ENCODE peak calls at places on chromosomes 12 and 14, in four cellular contexts. H is ovary, X is HFFc6, V is fibroblast of lung. F is an unnamed sample.
A peak's percentile ranks its signal among the peaks of the same experiment; 100 is the strongest.

GRCh38 chr14:65949711-65950516 is 536.3 kb upstream of the CCDC196 start:
- DNase-seq in H (no peak), X (peak; percentile 13), V (peak; percentile 0), F (peak; percentile 7)

GRCh38 chr14:87994974-87995373 is 2.0 kb upstream of the GALC start:
- DNase-seq in H (no peak), X (no peak), V (no peak), F (no peak)

GRCh38 chr12:124914392-124915248 is at the start of gene UBC:
- DNase-seq in H (peak; percentile 93), X (peak; percentile 96), V (peak; percentile 97), F (peak; percentile 94)

GRCh38 chr12:40552868-40553267 is 139.4 kb upstream of the CNTN1 start:
- DNase-seq in H (no peak), X (no peak), V (no peak), F (no peak)

GRCh38 chr14:100601064-100601463 is 13.8 kb upstream of the BEGAIN start:
- DNase-seq in H (no peak), X (no peak), V (no peak), F (no peak)

GRCh38 chr12:130423991-130424857 is 86.5 kb downstream of the PIWIL1 start:
- DNase-seq in H (no peak), X (no peak), V (no peak), F (no peak)

GRCh38 chr14:83425138-83425537 is 1891.5 kb upstream of the SEL1L start:
- DNase-seq in H (no peak), X (peak; percentile 58), V (peak; percentile 32), F (peak; percentile 30)

GRCh38 chr12:93183940-93184663 is 193.6 kb upstream of the NUDT4 start:
- DNase-seq in H (peak; percentile 71), X (no peak), V (peak; percentile 63), F (no peak)

GRCh38 chr12:14907953-14908352 is 22.3 kb upstream of the MGP start:
- DNase-seq in H (no peak), X (no peak), V (no peak), F (no peak)

GRCh38 chr14:71932229-71932951 is at the start of gene RGS6:
- DNase-seq in H (no peak), X (no peak), V (no peak), F (peak; percentile 34)

GRCh38 chr14:99270491-99271287 is 1.3 kb downstream of the BCL11B start:
- DNase-seq in H (no peak), X (no peak), V (no peak), F (peak; percentile 21)

GRCh38 chr12:93894391-93895095 is 217.4 kb downstream of the CRADD start:
- DNase-seq in H (peak; percentile 74), X (no peak), V (peak; percentile 77), F (peak; percentile 66)

GRCh38 chr12:42104087-42104486 is 40.6 kb downstream of the GXYLT1 start:
- DNase-seq in H (no peak), X (no peak), V (peak; percentile 22), F (no peak)
- TF ChIP-seq CTCF in H (no peak), X (peak; percentile 73), V (peak; percentile 31), F (peak; percentile 15)

DNA sequence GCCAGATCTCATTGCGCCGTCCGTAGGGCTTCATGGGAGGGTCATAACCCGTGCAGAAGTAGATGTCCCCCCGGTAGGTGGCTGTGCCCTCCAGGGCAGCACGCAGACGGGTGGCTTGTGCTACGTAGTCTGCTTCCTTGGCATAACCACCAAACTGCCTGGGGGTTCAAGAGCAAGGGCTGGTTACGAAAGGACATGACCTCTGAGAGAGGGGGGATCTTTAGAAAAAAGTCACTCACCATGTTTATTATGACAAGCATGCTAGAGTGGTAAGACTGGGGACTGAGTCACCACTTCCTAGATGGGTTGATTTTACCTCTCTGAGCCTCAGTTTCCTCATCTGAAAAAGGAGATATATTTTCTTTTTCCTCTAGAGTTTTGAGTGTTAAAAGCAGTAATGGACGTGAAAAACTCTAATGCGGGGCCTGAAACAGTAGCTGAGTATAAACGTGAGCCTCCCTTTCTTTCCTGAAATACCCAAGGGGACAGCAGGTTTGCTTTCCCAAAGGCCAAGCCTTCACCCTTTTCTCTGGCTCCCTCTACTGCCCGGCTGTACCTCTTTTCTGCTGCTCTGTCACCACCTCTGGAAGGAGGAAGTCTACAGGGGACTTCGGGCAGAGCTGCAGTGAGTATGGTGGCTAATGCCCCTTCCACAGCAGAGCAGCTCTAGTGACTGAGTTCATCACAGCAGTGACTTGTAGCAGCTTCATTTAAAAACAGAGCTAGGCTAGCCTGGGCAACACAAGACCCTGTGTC is 23.5 kb upstream of the GPRC5D start:
- DNase-seq in H (no peak), X (peak; percentile 55), V (peak; percentile 51), F (peak; percentile 71)
- TF ChIP-seq CTCF in H (no peak), X (peak; percentile 75), V (peak; percentile 64), F (peak; percentile 82)

GRCh38 chr12:2640281-2640680 is 154.5 kb upstream of the FKBP4 start:
- DNase-seq in H (no peak), X (no peak), V (no peak), F (no peak)
- TF ChIP-seq CTCF in H (no peak), X (peak; percentile 53), V (peak; percentile 26), F (no peak)

GRCh38 chr14:104156142-104156541 is 17.8 kb downstream of the KIF26A start:
- DNase-seq in H (no peak), X (no peak), V (no peak), F (no peak)

GRCh38 chr14:104154246-104154645 is 15.9 kb downstream of the KIF26A start:
- DNase-seq in H (no peak), X (no peak), V (no peak), F (no peak)

GRCh38 chr14:104157303-104157928 is 19.0 kb downstream of the KIF26A start:
- DNase-seq in H (no peak), X (no peak), V (no peak), F (no peak)

GRCh38 chr14:104152686-104153398 is 14.5 kb downstream of the KIF26A start:
- DNase-seq in H (no peak), X (no peak), V (no peak), F (no peak)

DNA sequence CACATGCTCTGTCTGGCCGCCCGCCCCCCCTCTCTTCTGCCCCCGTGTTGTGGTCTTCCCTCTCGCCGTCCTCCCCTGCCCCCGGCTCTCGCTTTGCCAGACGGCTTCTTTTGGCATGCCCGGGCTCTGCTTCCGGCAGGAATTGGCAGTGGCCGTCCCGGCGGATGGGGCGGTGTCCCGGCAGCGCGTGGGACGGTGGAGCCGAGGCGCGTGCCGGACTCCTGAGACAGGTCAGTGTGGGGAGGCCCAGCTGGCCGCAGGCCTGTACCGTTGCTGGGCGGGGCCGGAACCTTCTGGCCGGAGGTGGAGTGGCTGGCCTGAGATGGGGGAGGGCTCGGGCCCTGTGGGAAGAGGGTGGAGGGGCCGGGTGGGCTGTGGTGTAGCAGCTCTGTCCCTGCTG is 17.1 kb downstream of the KIF26A start:
- DNase-seq in H (peak; percentile 76), X (no peak), V (no peak), F (no peak)
- TF ChIP-seq CTCF in H (no peak), X (no peak), V (no peak), F (no peak)

DNA sequence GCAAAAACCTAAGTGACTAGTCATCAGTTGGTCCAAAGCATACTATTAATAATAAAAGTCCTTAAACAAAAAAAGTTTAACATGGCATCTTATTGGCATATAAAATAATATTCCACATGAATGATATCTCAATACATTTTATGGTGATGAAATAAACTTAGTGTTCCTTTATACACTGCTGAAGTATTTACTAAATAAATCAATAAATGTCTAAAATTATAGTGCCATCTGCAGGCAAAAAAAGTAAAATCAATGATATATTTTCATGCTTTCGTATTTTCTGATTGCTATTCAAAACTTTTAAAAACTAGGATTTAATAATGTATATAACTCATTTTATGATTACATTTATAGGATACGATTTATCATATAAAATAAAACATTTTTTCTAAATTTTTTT is 30.5 kb downstream of the PUS7L start:
- DNase-seq in H (no peak), X (no peak), V (peak; percentile 33), F (no peak)
- TF ChIP-seq CTCF in H (no peak), X (peak; percentile 76), V (peak; percentile 8), F (no peak)

GRCh38 chr12:76878899-76879709 is at the start of gene CSRP2:
- DNase-seq in H (peak; percentile 91), X (peak; percentile 58), V (peak; percentile 75), F (peak; percentile 76)
- TF ChIP-seq CTCF in H (no peak), X (peak; percentile 54), V (peak; percentile 41), F (peak; percentile 23)

GRCh38 chr14:102164241-102164641 is 24.5 kb downstream of the WDR20 start:
- DNase-seq in H (no peak), X (peak; percentile 19), V (peak; percentile 55), F (peak; percentile 23)

GRCh38 chr14:102158797-102159196 is 19.1 kb downstream of the WDR20 start:
- DNase-seq in H (no peak), X (no peak), V (no peak), F (no peak)

GRCh38 chr14:102162488-102162887 is 22.8 kb downstream of the WDR20 start:
- DNase-seq in H (no peak), X (no peak), V (no peak), F (no peak)

GRCh38 chr14:102157346-102157745 is 17.6 kb downstream of the WDR20 start:
- DNase-seq in H (no peak), X (no peak), V (no peak), F (no peak)

GRCh38 chr14:102159841-102160240 is 20.1 kb downstream of the WDR20 start:
- DNase-seq in H (no peak), X (no peak), V (no peak), F (no peak)
- TF ChIP-seq CTCF in H (no peak), X (no peak), V (no peak), F (no peak)